ENCODE peak calls at places on chromosomes 5 and 9, in four cellular contexts. One of them, this sample, is unnamed.

GRCh38 chr5:154115314-154115713 is 75.2 kb upstream of the GALNT10 start:
- DNase-seq in GM04503: no peak
- DNase-seq in RWPE1: no peak
- DNase-seq in activated CD4-positive, alpha-beta T cell treated with anti-CD3 and anti-CD28 coated beads, Interleukin-2, amount 50 U/mL, for 1 hour: no peak
- DNase-seq in this sample: no peak

GRCh38 chr9:129113645-129114304 is 2.6 kb downstream of the PTPA start:
- DNase-seq in GM04503: no peak
- DNase-seq in RWPE1: no peak
- DNase-seq in activated CD4-positive, alpha-beta T cell treated with anti-CD3 and anti-CD28 coated beads, Interleukin-2, amount 50 U/mL, for 1 hour: no peak
- DNase-seq in this sample: no peak

GRCh38 chr9:92615790-92616189 is 54.1 kb downstream of the IPPK start:
- DNase-seq in GM04503: no peak
- DNase-seq in RWPE1: no peak
- DNase-seq in activated CD4-positive, alpha-beta T cell treated with anti-CD3 and anti-CD28 coated beads, Interleukin-2, amount 50 U/mL, for 1 hour: no peak
- DNase-seq in this sample: no peak

GRCh38 chr9:79477955-79478751 is 93.6 kb upstream of the TLE4 start:
- DNase-seq in GM04503: no peak
- DNase-seq in RWPE1: peak; percentile 72
- DNase-seq in activated CD4-positive, alpha-beta T cell treated with anti-CD3 and anti-CD28 coated beads, Interleukin-2, amount 50 U/mL, for 1 hour: peak; percentile 1
- DNase-seq in this sample: no peak

GRCh38 chr5:159100022-159100927 is 559 bp upstream of the EBF1 start:
- DNase-seq in GM04503: peak; percentile 82
- DNase-seq in RWPE1: peak; percentile 94
- DNase-seq in activated CD4-positive, alpha-beta T cell treated with anti-CD3 and anti-CD28 coated beads, Interleukin-2, amount 50 U/mL, for 1 hour: peak; percentile 75
- DNase-seq in this sample: peak; percentile 92

GRCh38 chr5:45189481-45189880 is 380.7 kb downstream of the MRPS30 start:
- DNase-seq in GM04503: no peak
- DNase-seq in RWPE1: no peak
- DNase-seq in activated CD4-positive, alpha-beta T cell treated with anti-CD3 and anti-CD28 coated beads, Interleukin-2, amount 50 U/mL, for 1 hour: no peak
- DNase-seq in this sample: no peak

GRCh38 chr5:74303575-74303974 is 337.0 kb downstream of the ENC1 start:
- DNase-seq in GM04503: no peak
- DNase-seq in RWPE1: no peak
- DNase-seq in activated CD4-positive, alpha-beta T cell treated with anti-CD3 and anti-CD28 coated beads, Interleukin-2, amount 50 U/mL, for 1 hour: no peak
- DNase-seq in this sample: no peak

GRCh38 chr9:100575765-100576368 is 2.0 kb upstream of the CAVIN4 start:
- DNase-seq in GM04503: peak; percentile 62
- DNase-seq in RWPE1: no peak
- DNase-seq in activated CD4-positive, alpha-beta T cell treated with anti-CD3 and anti-CD28 coated beads, Interleukin-2, amount 50 U/mL, for 1 hour: no peak
- DNase-seq in this sample: peak; percentile 36

GRCh38 chr5:91840412-91840811 is 457.3 kb upstream of the ARRDC3 start:
- DNase-seq in GM04503: no peak
- DNase-seq in RWPE1: no peak
- DNase-seq in activated CD4-positive, alpha-beta T cell treated with anti-CD3 and anti-CD28 coated beads, Interleukin-2, amount 50 U/mL, for 1 hour: no peak
- DNase-seq in this sample: no peak

GRCh38 chr5:134758504-134759341 is at the start of gene DDX46:
- DNase-seq in GM04503: peak; percentile 54
- DNase-seq in RWPE1: peak; percentile 99
- DNase-seq in activated CD4-positive, alpha-beta T cell treated with anti-CD3 and anti-CD28 coated beads, Interleukin-2, amount 50 U/mL, for 1 hour: peak; percentile 94
- DNase-seq in this sample: peak; percentile 69

GRCh38 chr9:110788871-110789270 is 120.3 kb downstream of the MUSK start:
- DNase-seq in GM04503: no peak
- DNase-seq in RWPE1: no peak
- DNase-seq in activated CD4-positive, alpha-beta T cell treated with anti-CD3 and anti-CD28 coated beads, Interleukin-2, amount 50 U/mL, for 1 hour: no peak
- DNase-seq in this sample: no peak

GRCh38 chr9:15286288-15286834 is 20.7 kb downstream of the TTC39B start:
- DNase-seq in GM04503: no peak
- DNase-seq in RWPE1: no peak
- DNase-seq in activated CD4-positive, alpha-beta T cell treated with anti-CD3 and anti-CD28 coated beads, Interleukin-2, amount 50 U/mL, for 1 hour: no peak
- DNase-seq in this sample: no peak

GRCh38 chr5:189976-190365 is 1.3 kb upstream of the LRRC14B start:
- DNase-seq in GM04503: no peak
- DNase-seq in RWPE1: no peak
- DNase-seq in activated CD4-positive, alpha-beta T cell treated with anti-CD3 and anti-CD28 coated beads, Interleukin-2, amount 50 U/mL, for 1 hour: no peak
- DNase-seq in this sample: no peak

GRCh38 chr5:17127743-17128231 is 89.6 kb upstream of the BASP1 start:
- DNase-seq in GM04503: peak; percentile 53
- DNase-seq in RWPE1: peak; percentile 96
- DNase-seq in activated CD4-positive, alpha-beta T cell treated with anti-CD3 and anti-CD28 coated beads, Interleukin-2, amount 50 U/mL, for 1 hour: no peak
- DNase-seq in this sample: peak; percentile 52

GRCh38 chr5:87277279-87277835 is 9.7 kb downstream of the RASA1 start:
- DNase-seq in GM04503: no peak
- DNase-seq in RWPE1: no peak
- DNase-seq in activated CD4-positive, alpha-beta T cell treated with anti-CD3 and anti-CD28 coated beads, Interleukin-2, amount 50 U/mL, for 1 hour: no peak
- DNase-seq in this sample: no peak

GRCh38 chr5:3185488-3185887 is 410.1 kb upstream of the IRX1 start:
- DNase-seq in GM04503: no peak
- DNase-seq in RWPE1: no peak
- DNase-seq in activated CD4-positive, alpha-beta T cell treated with anti-CD3 and anti-CD28 coated beads, Interleukin-2, amount 50 U/mL, for 1 hour: no peak
- DNase-seq in this sample: no peak

GRCh38 chr5:17229308-17229707 is 11.9 kb downstream of the BASP1 start:
- DNase-seq in GM04503: no peak
- DNase-seq in RWPE1: no peak
- DNase-seq in activated CD4-positive, alpha-beta T cell treated with anti-CD3 and anti-CD28 coated beads, Interleukin-2, amount 50 U/mL, for 1 hour: no peak
- DNase-seq in this sample: no peak

GRCh38 chr9:98726735-98727134 is 18.0 kb upstream of the GABBR2 start:
- DNase-seq in GM04503: no peak
- DNase-seq in RWPE1: no peak
- DNase-seq in activated CD4-positive, alpha-beta T cell treated with anti-CD3 and anti-CD28 coated beads, Interleukin-2, amount 50 U/mL, for 1 hour: no peak
- DNase-seq in this sample: peak; percentile 30

GRCh38 chr5:158943057-158943456 is 156.7 kb downstream of the EBF1 start:
- DNase-seq in GM04503: peak; percentile 89
- DNase-seq in RWPE1: peak; percentile 95
- DNase-seq in activated CD4-positive, alpha-beta T cell treated with anti-CD3 and anti-CD28 coated beads, Interleukin-2, amount 50 U/mL, for 1 hour: no peak
- DNase-seq in this sample: peak; percentile 80

GRCh38 chr9:4879098-4879497 is 86.4 kb downstream of the RCL1 start:
- DNase-seq in GM04503: no peak
- DNase-seq in RWPE1: no peak
- DNase-seq in activated CD4-positive, alpha-beta T cell treated with anti-CD3 and anti-CD28 coated beads, Interleukin-2, amount 50 U/mL, for 1 hour: no peak
- DNase-seq in this sample: no peak

GRCh38 chr5:133376986-133377385 is 235.4 kb downstream of the FSTL4 start:
- DNase-seq in GM04503: no peak
- DNase-seq in RWPE1: no peak
- DNase-seq in activated CD4-positive, alpha-beta T cell treated with anti-CD3 and anti-CD28 coated beads, Interleukin-2, amount 50 U/mL, for 1 hour: no peak
- DNase-seq in this sample: no peak